ENCODE peak calls at places on chromosomes 1 and 21, in nine cellular contexts. H is type B pancreatic cell, E is NB4, O is nephron progenitor cell, R is H1, Y is GM12865, A is thoracic aorta, M is psoas muscle, Q is body of pancreas. J is an unnamed sample.

GRCh38 chr1:198132060-198132781 is 24.6 kb upstream of the NEK7 start:
- DNase-seq in H (no peak), E (peak), O (no peak), R (no peak), Y (peak), A (no peak), M (no peak), Q (no peak), J (no peak)

GRCh38 chr1:96790599-96790998 is 69.0 kb downstream of the PTBP2 start:
- DNase-seq in H (no peak), E (no peak), O (no peak), R (no peak), Y (no peak), A (no peak), M (no peak), Q (no peak), J (no peak)

GRCh38 chr1:26529405-26529654 is 231 bp upstream of the RPS6KA1 start:
- DNase-seq in H (no peak), E (no peak), O (no peak), R (no peak), Y (no peak), A (no peak), M (no peak), Q (no peak), J (no peak)

GRCh38 chr1:2108877-2109580 is 58.8 kb downstream of the PRKCZ start:
- DNase-seq in H (no peak), E (no peak), O (no peak), R (no peak), Y (no peak), A (no peak), M (no peak), Q (no peak), J (no peak)

GRCh38 chr1:226871047-226871365 is 590 bp downstream of the PSEN2 start:
- DNase-seq in H (no peak), E (no peak), O (no peak), R (no peak), Y (no peak), A (no peak), M (no peak), Q (no peak), J (no peak)

GRCh38 chr1:71365451-71365850 is 284.6 kb upstream of the ZRANB2 start:
- DNase-seq in H (no peak), E (no peak), O (no peak), R (no peak), Y (no peak), A (no peak), M (no peak), Q (no peak), J (no peak)

GRCh38 chr1:15364740-15365139 is 44.9 kb upstream of the EFHD2 start:
- DNase-seq in H (no peak), E (no peak), O (no peak), R (no peak), Y (no peak), A (no peak), M (no peak), Q (no peak), J (no peak)

GRCh38 chr1:117573386-117574040 is 32.3 kb upstream of the TENT5C start:
- DNase-seq in H (no peak), E (peak), O (no peak), R (no peak), Y (no peak), A (no peak), M (no peak), Q (peak), J (no peak)

GRCh38 chr1:67792756-67793475 is 40.4 kb downstream of the GNG12 start:
- DNase-seq in H (no peak), E (no peak), O (peak), R (no peak), Y (no peak), A (no peak), M (no peak), Q (no peak), J (no peak)

GRCh38 chr1:243447342-243447741 is 191.5 kb downstream of the SDCCAG8 start:
- DNase-seq in H (no peak), E (peak), O (no peak), R (no peak), Y (no peak), A (no peak), M (no peak), Q (no peak), J (peak)

GRCh38 chr1:31875636-31876236 is 59.9 kb upstream of the SPOCD1 start:
- DNase-seq in H (no peak), E (no peak), O (no peak), R (no peak), Y (no peak), A (no peak), M (no peak), Q (no peak), J (no peak)

GRCh38 chr21:45257673-45258341 is 29.9 kb downstream of the POFUT2 start:
- DNase-seq in H (peak), E (no peak), O (no peak), R (peak), Y (no peak), A (no peak), M (peak), Q (no peak), J (no peak)

GRCh38 chr1:93591833-93592635 is 89.6 kb downstream of the BCAR3 start:
- DNase-seq in H (peak), E (peak), O (peak), R (no peak), Y (peak), A (no peak), M (no peak), Q (peak), J (no peak)

GRCh38 chr1:41738475-41738874 is 180.2 kb downstream of the HIVEP3 start:
- DNase-seq in H (no peak), E (peak), O (no peak), R (no peak), Y (no peak), A (no peak), M (no peak), Q (no peak), J (no peak)

GRCh38 chr1:233015965-233016364 is 65.6 kb downstream of the NTPCR start:
- DNase-seq in H (no peak), E (no peak), O (no peak), R (no peak), Y (peak), A (no peak), M (no peak), Q (peak), J (no peak)

GRCh38 chr1:170929835-170930554 is 5.3 kb upstream of the MROH9 start:
- DNase-seq in H (no peak), E (peak), O (peak), R (no peak), Y (peak), A (no peak), M (no peak), Q (peak), J (peak)

GRCh38 chr1:115670476-115671175 is 28.9 kb downstream of the VANGL1 start:
- DNase-seq in H (no peak), E (peak), O (peak), R (no peak), Y (no peak), A (no peak), M (no peak), Q (peak), J (no peak)

GRCh38 chr1:207414606-207415108 is 39.5 kb upstream of the CR2 start:
- DNase-seq in H (no peak), E (peak), O (no peak), R (no peak), Y (peak), A (no peak), M (no peak), Q (peak), J (no peak)

GRCh38 chr1:8816306-8816705 is 1.1 kb downstream of the RERE start:
- DNase-seq in H (no peak), E (no peak), O (no peak), R (no peak), Y (no peak), A (no peak), M (no peak), Q (no peak), J (no peak)

GRCh38 chr1:243718893-243719292 is 131.2 kb downstream of the AKT3 start:
- DNase-seq in H (no peak), E (no peak), O (no peak), R (no peak), Y (no peak), A (no peak), M (no peak), Q (no peak), J (no peak)

GRCh38 chr1:221089273-221089672 is 210.0 kb downstream of the HLX start:
- DNase-seq in H (no peak), E (no peak), O (no peak), R (no peak), Y (no peak), A (no peak), M (no peak), Q (no peak), J (no peak)

GRCh38 chr1:48967318-48967717 is 190.6 kb upstream of the BEND5 start:
- DNase-seq in H (no peak), E (no peak), O (no peak), R (no peak), Y (no peak), A (no peak), M (no peak), Q (no peak), J (no peak)

GRCh38 chr1:61101461-61102440 is 19.4 kb downstream of the NFIA start:
- DNase-seq in H (no peak), E (no peak), O (no peak), R (no peak), Y (no peak), A (no peak), M (no peak), Q (no peak), J (no peak)

GRCh38 chr1:153238536-153238935 is 21.0 kb upstream of the LORICRIN start:
- DNase-seq in H (no peak), E (no peak), O (no peak), R (no peak), Y (no peak), A (no peak), M (no peak), Q (no peak), J (no peak)

GRCh38 chr1:87951852-87952251 is 623.2 kb downstream of the LMO4 start:
- DNase-seq in H (no peak), E (no peak), O (no peak), R (no peak), Y (no peak), A (no peak), M (no peak), Q (no peak), J (no peak)

GRCh38 chr1:41783189-41783639 is 135.5 kb downstream of the HIVEP3 start:
- DNase-seq in H (no peak), E (no peak), O (no peak), R (no peak), Y (no peak), A (no peak), M (no peak), Q (no peak), J (peak)

GRCh38 chr1:107135466-107135865 is 5.4 kb upstream of the NTNG1 start:
- DNase-seq in H (no peak), E (peak), O (peak), R (peak), Y (peak), A (no peak), M (no peak), Q (no peak), J (no peak)

GRCh38 chr1:178397678-178398077 is 99.1 kb downstream of the CLEC20A start:
- DNase-seq in H (no peak), E (no peak), O (no peak), R (no peak), Y (no peak), A (no peak), M (no peak), Q (no peak), J (no peak)

GRCh38 chr1:247746391-247746935 is 1.5 kb downstream of the OR14A2 start:
- DNase-seq in H (no peak), E (no peak), O (no peak), R (no peak), Y (no peak), A (no peak), M (no peak), Q (no peak), J (no peak)

GRCh38 chr1:116904791-116905320 is 4.9 kb upstream of the PTGFRN start:
- DNase-seq in H (no peak), E (no peak), O (no peak), R (no peak), Y (no peak), A (no peak), M (no peak), Q (no peak), J (no peak)

GRCh38 chr1:167770127-167770526 is 48.3 kb downstream of the MPZL1 start:
- DNase-seq in H (no peak), E (no peak), O (no peak), R (no peak), Y (no peak), A (no peak), M (no peak), Q (no peak), J (no peak)

GRCh38 chr1:17059391-17060128 is 5.7 kb upstream of the SDHB start:
- DNase-seq in H (no peak), E (peak), O (peak), R (peak), Y (peak), A (no peak), M (peak), Q (peak), J (peak)

DNA sequence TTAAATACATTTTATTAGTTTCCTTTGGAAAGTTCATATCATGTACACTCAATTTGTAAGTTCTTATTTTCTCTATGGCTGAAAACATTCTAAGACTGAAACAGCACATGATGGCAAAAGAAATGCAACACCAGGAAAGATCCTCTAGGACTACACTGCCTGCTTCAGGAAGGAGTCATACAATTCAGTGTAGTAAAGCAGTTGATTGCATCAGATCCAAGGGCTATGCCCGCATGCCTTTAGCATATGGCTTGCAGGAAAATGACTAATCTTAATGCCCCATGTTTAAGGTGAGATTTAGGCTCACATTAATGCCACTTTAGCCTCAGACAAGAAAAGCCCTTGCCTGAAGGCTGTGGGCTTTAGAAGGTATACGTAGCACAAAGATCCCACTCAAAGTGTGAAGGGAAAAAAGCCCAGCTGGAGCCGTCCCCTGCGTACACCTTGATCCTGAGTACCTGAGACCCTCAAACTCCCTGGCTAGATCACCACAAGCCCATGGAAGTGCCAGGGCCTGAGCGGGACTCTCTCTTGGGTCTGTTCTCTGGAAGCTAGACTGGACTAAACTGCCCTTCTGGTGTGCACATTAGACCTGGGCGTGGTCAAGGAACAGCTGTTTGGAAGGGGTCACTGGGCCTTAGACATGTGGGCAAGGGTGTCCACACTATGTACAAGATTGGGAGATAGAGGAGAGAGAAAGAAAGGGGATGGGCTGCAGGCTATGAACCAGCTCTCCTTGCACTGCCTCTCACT is 52.9 kb downstream of the ESRRG start:
- DNase-seq in H (no peak), E (no peak), O (no peak), R (no peak), Y (no peak), A (no peak), M (no peak), Q (no peak), J (no peak)
- TF ChIP-seq CTCF in H (no peak), E (no peak), O (no peak), R (no peak), Y (no peak), A (no peak), M (no peak), Q (no peak), J (no peak)

GRCh38 chr1:23403735-23404486 is 20.6 kb downstream of the TCEA3 start:
- DNase-seq in H (peak), E (peak), O (peak), R (peak), Y (peak), A (peak), M (peak), Q (peak), J (peak)
- TF ChIP-seq CTCF in H (peak), E (peak), O (peak), R (peak), Y (peak), A (peak), M (peak), Q (peak), J (peak)

DNA sequence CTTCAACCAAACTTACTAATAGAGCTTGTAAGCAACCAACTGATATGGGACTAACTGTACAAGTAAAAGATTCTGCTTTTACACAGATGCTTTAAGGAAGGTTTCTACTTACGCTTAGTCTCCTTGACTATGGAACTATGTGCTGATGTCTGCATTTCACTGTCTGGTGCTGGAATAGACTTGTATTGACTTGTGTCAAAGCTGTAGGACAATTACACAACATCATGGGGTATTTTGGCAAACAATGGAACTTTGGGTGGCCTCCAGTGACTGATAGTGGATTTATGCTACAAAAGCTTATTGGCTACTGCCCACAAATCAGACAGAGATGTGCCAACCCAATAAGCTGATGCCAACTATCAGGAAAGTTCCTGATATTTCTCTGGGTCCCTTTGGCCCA is 10.6 kb downstream of the CBR1 start:
- DNase-seq in H (no peak), E (no peak), O (no peak), R (no peak), Y (no peak), A (no peak), M (no peak), Q (no peak), J (no peak)
- TF ChIP-seq CTCF in H (no peak), E (no peak), O (no peak), R (no peak), Y (no peak), A (no peak), M (no peak), Q (no peak), J (no peak)

GRCh38 chr21:43644609-43645008 is 14.7 kb downstream of the HSF2BP start:
- DNase-seq in H (no peak), E (no peak), O (no peak), R (no peak), Y (no peak), A (no peak), M (no peak), Q (no peak), J (no peak)
- TF ChIP-seq CTCF in H (no peak), E (no peak), O (no peak), R (no peak), Y (no peak), A (no peak), M (no peak), Q (no peak), J (no peak)

DNA sequence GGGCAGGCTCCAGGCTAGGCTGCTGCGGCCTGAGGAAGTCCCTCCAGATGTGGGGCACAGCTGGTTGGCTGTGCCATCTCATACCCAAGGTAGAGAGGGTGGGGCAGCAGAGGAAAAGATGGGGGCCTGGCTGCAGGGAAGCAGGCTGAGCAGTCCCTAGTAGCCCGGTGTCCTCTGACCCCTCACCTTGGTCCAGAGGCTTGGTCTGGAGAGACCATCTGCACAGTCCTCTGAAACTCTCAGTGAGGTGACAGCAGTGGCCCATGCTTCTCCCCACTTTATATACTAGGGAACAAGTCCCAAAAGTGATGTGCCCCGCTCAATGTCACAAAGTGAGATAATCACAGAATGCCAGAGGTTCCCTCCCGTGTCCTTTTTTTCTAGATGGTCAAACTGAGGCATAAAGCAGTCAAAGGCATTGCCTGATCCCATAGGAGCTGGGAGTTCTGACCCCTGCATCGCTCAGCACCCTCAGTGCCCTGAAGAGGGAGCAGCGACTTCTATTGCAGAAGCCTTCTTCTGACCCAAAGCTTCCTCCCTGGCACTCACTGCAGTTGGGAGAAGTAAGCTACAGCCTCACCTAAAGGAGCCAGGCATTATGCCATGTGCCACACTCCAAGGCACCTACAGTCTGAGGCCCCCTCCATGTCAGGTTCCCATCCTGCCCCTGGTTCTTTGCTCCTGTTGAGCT is 45.5 kb downstream of the TRABD2B start:
- DNase-seq in H (no peak), E (no peak), O (no peak), R (no peak), Y (no peak), A (no peak), M (no peak), Q (no peak), J (no peak)
- TF ChIP-seq CTCF in H (no peak), E (peak), O (no peak), R (peak), Y (no peak), A (no peak), M (no peak), Q (no peak), J (peak)

GRCh38 chr1:112818990-112819689 is 104.0 kb upstream of the PPM1J start:
- DNase-seq in H (no peak), E (peak), O (no peak), R (no peak), Y (no peak), A (no peak), M (no peak), Q (peak), J (no peak)
- TF ChIP-seq CTCF in H (no peak), E (no peak), O (no peak), R (no peak), Y (no peak), A (no peak), M (no peak), Q (no peak), J (no peak)

GRCh38 chr1:102120910-102121309 is 124.2 kb upstream of the OLFM3 start:
- DNase-seq in H (no peak), E (no peak), O (no peak), R (no peak), Y (no peak), A (no peak), M (no peak), Q (no peak), J (no peak)
- TF ChIP-seq CTCF in H (no peak), E (no peak), O (no peak), R (no peak), Y (no peak), A (no peak), M (no peak), Q (no peak), J (no peak)

DNA sequence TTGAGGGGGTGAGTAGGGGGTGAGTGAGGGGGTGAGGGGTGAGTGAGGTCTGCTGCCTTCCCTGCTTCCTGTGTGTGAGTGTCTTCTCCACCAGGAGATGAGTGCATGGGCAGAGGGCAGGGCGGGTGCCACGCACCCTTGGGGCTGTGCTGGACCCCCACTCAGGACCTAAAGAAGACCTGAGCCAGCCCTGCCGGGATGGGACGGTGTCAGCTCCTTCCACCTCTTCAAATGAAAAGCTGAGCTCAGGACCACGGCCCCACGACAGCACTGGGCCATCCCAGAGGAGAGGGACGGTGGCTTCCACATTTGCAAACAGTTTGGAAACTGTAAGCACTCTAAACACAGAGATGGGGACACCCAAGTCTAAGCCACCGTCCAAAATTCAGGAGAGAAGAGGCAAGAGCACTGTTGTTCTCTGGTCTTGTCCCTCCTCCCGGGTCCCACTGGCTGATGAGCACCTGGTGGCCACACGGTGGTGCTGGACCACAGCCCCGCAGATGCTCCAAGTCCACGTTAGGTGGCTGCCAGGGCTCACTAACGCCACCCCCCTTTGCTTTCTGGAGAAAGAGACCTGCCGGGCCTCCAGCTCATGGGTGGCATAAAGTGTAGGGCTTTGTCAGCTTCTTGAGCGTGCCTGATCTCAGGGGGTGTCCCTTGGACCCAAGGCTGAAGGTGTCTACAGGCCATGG is 32.1 kb downstream of the TMPRSS2 start:
- DNase-seq in H (no peak), E (no peak), O (no peak), R (no peak), Y (no peak), A (no peak), M (no peak), Q (no peak), J (no peak)
- TF ChIP-seq CTCF in H (no peak), E (no peak), O (no peak), R (no peak), Y (no peak), A (no peak), M (no peak), Q (no peak), J (no peak)

J was measured in AG09319.